ENCODE peak calls at places on chromosomes 2 and 18, in six cellular contexts. X, C, T, N, D and U are unnamed samples.

GRCh38 chr2:203707530-203707929 is 1.1 kb downstream of the CD28 start:
- DNase-seq in X (no peak), C (no peak), T (no peak), N (no peak), D (no peak), U (no peak)

GRCh38 chr18:48801728-48802542 is 148.8 kb downstream of the SMAD7 start:
- DNase-seq in X (no peak), C (no peak), T (no peak), N (no peak), D (no peak), U (no peak)

GRCh38 chr2:1855150-1855549 is 110.8 kb upstream of the PXDN start:
- DNase-seq in X (peak), C (no peak), T (no peak), N (no peak), D (no peak), U (peak)

GRCh38 chr18:51236225-51236624 is 38.7 kb upstream of the MEX3C start:
- DNase-seq in X (peak), C (peak), T (no peak), N (peak), D (peak), U (peak)

GRCh38 chr18:21831413-21831831 is 90.8 kb downstream of the MIB1 start:
- DNase-seq in X (peak), C (no peak), T (no peak), N (no peak), D (peak), U (no peak)

GRCh38 chr2:134718956-134719814 is at the start of gene TMEM163:
- DNase-seq in X (no peak), C (no peak), T (no peak), N (no peak), D (no peak), U (no peak)

GRCh38 chr18:41532344-41533086 is 422.5 kb upstream of the PIK3C3 start:
- DNase-seq in X (peak), C (no peak), T (no peak), N (no peak), D (peak), U (peak)

GRCh38 chr18:32770181-32770650 is 2.6 kb downstream of the KLHL14 start:
- DNase-seq in X (no peak), C (no peak), T (no peak), N (no peak), D (no peak), U (no peak)

GRCh38 chr2:54377901-54378493 is 78.1 kb upstream of the SPTBN1 start:
- DNase-seq in X (no peak), C (no peak), T (no peak), N (no peak), D (no peak), U (no peak)

GRCh38 chr2:80199504-80199903 is 105.0 kb downstream of the LRRTM1 start:
- DNase-seq in X (no peak), C (no peak), T (no peak), N (no peak), D (no peak), U (no peak)

GRCh38 chr2:203646961-203647360 is 59.5 kb upstream of the CD28 start:
- DNase-seq in X (no peak), C (no peak), T (no peak), N (no peak), D (no peak), U (no peak)

GRCh38 chr2:158967731-158968395 is 577 bp upstream of the TANC1 start:
- DNase-seq in X (peak), C (peak), T (peak), N (no peak), D (peak), U (peak)

DNA sequence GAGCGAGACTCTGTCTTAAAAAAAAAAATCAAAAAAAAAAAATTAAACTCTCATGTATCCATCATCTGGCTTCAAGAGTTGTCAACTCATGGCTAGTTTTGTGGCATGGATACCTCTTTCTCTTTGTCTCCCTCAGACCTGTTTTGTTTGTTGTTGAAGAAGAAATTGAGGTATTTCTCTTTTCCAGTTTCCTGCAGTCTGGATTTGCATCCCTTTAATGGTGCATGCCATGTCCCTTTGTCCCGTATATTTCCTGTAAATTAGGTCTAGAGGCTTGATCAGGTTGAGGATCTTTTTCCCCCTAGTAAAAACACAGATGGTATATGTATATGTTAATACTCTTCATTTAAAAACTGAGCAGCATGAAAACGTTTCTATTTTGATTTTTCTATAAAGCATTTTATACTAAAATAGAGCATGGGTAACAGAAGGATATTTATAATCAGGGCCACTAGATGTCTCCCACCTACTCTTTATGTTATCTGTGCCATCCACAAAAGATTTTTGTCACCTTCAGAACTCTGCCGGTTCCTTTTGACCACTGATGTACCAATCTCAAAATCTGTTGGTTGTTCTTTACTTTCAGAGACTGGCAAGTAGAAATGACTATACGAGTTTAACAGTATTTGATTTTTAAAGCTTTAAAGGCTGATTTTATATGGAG is 80.1 kb downstream of the GALNT1 start:
- DNase-seq in X (no peak), C (no peak), T (no peak), N (no peak), D (no peak), U (no peak)
- TF ChIP-seq CTCF in X (no peak), C (peak), T (no peak), N (no peak), D (peak), U (no peak)

GRCh38 chr2:85754313-85755095 is 713 bp downstream of the ATOH8 start:
- DNase-seq in X (peak), C (peak), T (no peak), N (no peak), D (peak), U (peak)
- TF ChIP-seq CTCF in X (no peak), C (no peak), T (peak), N (peak), D (no peak), U (peak)

GRCh38 chr2:72712977-72713376 is 112.9 kb downstream of the EXOC6B start:
- DNase-seq in X (no peak), C (no peak), T (no peak), N (no peak), D (no peak), U (no peak)
- TF ChIP-seq CTCF in X (no peak), C (no peak), T (no peak), N (no peak), D (no peak), U (no peak)

GRCh38 chr2:94986392-94986963 is 39.0 kb upstream of the MAL start:
- DNase-seq in X (peak), C (peak), T (no peak), N (no peak), D (peak), U (peak)
- TF ChIP-seq CTCF in X (peak), C (peak), T (peak), N (peak), D (peak), U (peak)

DNA sequence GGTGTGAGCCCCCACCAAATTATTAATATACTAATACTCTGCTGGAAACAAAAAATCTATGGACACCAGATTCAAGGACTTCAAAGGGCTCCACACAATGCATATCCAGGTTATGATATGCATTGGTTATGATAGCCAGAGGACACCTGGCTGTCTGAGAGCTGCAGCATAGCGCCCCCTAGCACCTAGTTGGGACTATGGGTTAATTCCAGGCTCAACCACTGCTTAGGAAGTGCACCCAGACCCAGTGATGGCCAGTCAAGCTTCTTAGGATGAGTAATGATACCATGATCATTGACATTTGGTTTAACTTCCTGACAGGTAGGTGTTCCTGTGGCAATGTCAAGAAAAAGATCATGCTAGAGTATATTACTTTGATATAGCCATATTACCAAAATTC is 3.8 kb upstream of the FRZB start:
- DNase-seq in X (peak), C (no peak), T (no peak), N (no peak), D (no peak), U (no peak)
- TF ChIP-seq CTCF in X (peak), C (peak), T (no peak), N (peak), D (no peak), U (peak)

DNA sequence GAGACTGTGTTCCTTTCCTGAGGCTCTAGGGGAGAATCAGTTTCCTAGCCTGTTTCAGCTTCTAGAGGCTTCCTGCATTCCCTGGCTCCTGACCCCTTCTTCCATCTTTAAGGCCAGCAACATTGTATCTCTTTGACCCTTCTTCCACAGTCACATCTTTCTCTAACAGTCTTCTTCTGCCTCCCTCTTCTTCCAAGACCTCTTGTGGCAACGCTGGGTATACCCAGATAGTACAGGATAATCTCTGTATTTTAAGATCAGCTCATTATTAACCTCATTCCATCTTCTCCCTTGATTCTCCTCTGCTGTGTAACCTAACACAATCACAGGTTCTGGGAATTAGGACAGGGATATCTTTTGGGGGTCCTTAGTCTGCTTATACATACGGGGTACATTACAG is 8.9 kb upstream of the MYL12A start:
- DNase-seq in X (peak), C (no peak), T (no peak), N (no peak), D (no peak), U (no peak)
- TF ChIP-seq CTCF in X (peak), C (peak), T (no peak), N (no peak), D (peak), U (peak)

GRCh38 chr2:224056889-224057288 is 17.8 kb upstream of the SERPINE2 start:
- DNase-seq in X (no peak), C (no peak), T (no peak), N (no peak), D (no peak), U (no peak)

GRCh38 chr2:224059178-224059577 is 20.1 kb upstream of the SERPINE2 start:
- DNase-seq in X (no peak), C (peak), T (no peak), N (no peak), D (no peak), U (no peak)

GRCh38 chr2:224055101-224055500 is 16.0 kb upstream of the SERPINE2 start:
- DNase-seq in X (no peak), C (peak), T (no peak), N (no peak), D (peak), U (no peak)

GRCh38 chr2:224060783-224061482 is 21.8 kb upstream of the SERPINE2 start:
- DNase-seq in X (no peak), C (no peak), T (no peak), N (no peak), D (no peak), U (no peak)

GRCh38 chr2:224058048-224058775 is 19.1 kb upstream of the SERPINE2 start:
- DNase-seq in X (no peak), C (no peak), T (no peak), N (no peak), D (no peak), U (no peak)
- TF ChIP-seq CTCF in X (peak), C (no peak), T (no peak), N (no peak), D (no peak), U (no peak)

DNA sequence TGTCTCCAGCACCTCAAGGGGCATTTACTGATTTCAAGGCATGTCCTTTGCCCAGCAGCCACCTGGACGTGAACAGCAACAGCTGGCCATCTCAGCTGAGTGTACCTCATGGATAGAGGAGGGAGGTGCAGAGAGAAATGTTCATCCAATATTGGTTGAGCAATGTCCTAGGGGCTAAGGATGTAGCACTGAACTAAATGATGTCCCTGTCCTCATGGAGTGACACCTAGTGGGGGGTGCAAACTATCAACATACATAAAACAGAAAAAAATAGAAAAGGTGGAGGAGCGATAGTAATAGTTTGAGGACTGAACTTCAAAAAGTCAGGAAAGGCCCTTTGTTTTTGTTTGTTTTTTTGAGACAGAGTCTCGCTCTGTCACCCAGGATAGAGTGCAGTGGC is 4.8 kb upstream of the UGGT1 start:
- DNase-seq in X (no peak), C (no peak), T (no peak), N (no peak), D (no peak), U (no peak)
- TF ChIP-seq CTCF in X (no peak), C (no peak), T (no peak), N (no peak), D (no peak), U (no peak)

GRCh38 chr18:46264255-46264654 is 160.1 kb downstream of the HAUS1 start:
- DNase-seq in X (peak), C (peak), T (no peak), N (no peak), D (no peak), U (peak)

GRCh38 chr18:46261799-46262198 is 157.6 kb downstream of the HAUS1 start:
- DNase-seq in X (peak), C (peak), T (no peak), N (no peak), D (peak), U (no peak)

GRCh38 chr18:46268662-46269061 is 164.5 kb downstream of the HAUS1 start:
- DNase-seq in X (no peak), C (no peak), T (no peak), N (no peak), D (no peak), U (no peak)

GRCh38 chr18:46262856-46263255 is 158.7 kb downstream of the HAUS1 start:
- DNase-seq in X (no peak), C (peak), T (no peak), N (no peak), D (no peak), U (no peak)

DNA sequence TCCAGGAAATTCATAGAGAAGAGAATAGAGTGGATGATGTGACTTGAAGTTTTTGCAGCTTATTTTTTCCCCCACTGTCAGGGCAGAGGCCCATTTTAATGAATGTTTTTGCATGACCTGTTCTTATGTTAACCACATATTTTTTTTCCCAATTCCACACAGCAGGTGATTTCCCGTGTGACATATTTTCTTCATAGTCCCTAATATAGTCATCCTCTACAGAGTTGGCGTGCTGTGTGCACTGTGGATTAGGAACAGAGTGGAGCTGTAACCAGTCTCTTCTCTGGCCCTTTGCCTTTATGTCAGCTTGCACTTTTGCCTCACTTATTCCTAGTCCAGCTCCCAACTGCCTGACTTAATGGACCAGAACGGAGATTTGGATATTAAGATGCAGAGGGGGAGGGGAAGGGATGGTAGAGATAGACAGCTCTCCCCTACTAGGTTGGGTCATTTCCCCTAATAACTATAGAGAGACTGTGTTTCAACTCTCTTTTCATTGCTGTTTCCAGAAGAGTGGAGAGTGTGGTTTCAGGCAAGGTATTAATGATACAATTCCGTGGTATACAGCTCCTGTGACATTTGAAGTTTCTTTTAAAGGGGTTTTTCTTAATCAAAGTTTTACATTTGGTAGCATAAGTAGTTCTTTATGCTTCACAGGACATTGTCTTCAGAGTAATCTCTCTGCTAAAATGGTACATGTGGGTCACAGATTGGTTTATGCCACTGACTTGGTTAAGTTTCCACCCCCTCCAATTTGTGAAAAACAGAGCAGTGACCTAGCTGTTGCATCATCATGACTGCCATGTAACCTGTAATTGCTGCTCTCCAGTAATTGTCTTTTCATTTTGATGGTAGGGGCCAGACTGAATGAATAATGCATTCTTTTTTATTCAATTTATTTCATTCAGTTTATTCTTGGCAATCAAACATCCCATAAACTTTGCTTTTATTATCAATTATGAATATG is 161.3 kb downstream of the HAUS1 start:
- DNase-seq in X (peak), C (no peak), T (no peak), N (no peak), D (no peak), U (peak)
- TF ChIP-seq CTCF in X (no peak), C (no peak), T (no peak), N (no peak), D (no peak), U (no peak)

GRCh38 chr2:118371500-118371899 is 283.2 kb downstream of the INSIG2 start:
- DNase-seq in X (peak), C (peak), T (no peak), N (no peak), D (peak), U (peak)
- TF ChIP-seq CTCF in X (peak), C (peak), T (peak), N (peak), D (peak), U (peak)